ENCODE peak calls at places on chromosomes 4 and X, in six cellular contexts. Q, N, K, A, Y and T are unnamed samples.

GRCh38 chrX:130120746-130121504 is 10.6 kb upstream of the ELF4 start:
- DNase-seq in Q (peak; percentile 90), N (peak; percentile 79), K (peak; percentile 44), A (peak; percentile 82), Y (peak; percentile 52), T (peak; percentile 67)

GRCh38 chrX:21528076-21528475 is 130.1 kb downstream of the KLHL34 start:
- DNase-seq in Q (no peak), N (no peak), K (no peak), A (no peak), Y (no peak), T (no peak)

GRCh38 chr4:4585012-4585670 is 43.3 kb upstream of the STX18 start:
- DNase-seq in Q (no peak), N (peak; percentile 34), K (no peak), A (peak; percentile 33), Y (no peak), T (no peak)

GRCh38 chr4:67762091-67762490 is 7.9 kb upstream of the GNRHR start:
- DNase-seq in Q (no peak), N (peak; percentile 69), K (no peak), A (no peak), Y (no peak), T (no peak)

GRCh38 chrX:71107762-71108360 is 1.3 kb upstream of the CXorf65 start:
- DNase-seq in Q (no peak), N (peak; percentile 4), K (no peak), A (no peak), Y (no peak), T (no peak)

GRCh38 chr4:31246856-31247255 is 526.7 kb downstream of the PCDH7 start:
- DNase-seq in Q (no peak), N (peak; percentile 2), K (no peak), A (peak; percentile 59), Y (no peak), T (no peak)

GRCh38 chrX:130091976-130092522 is 18.2 kb downstream of the ELF4 start:
- DNase-seq in Q (peak; percentile 72), N (no peak), K (no peak), A (no peak), Y (no peak), T (peak; percentile 93)

GRCh38 chr4:109701566-109702399 is 1.5 kb downstream of the CASP6 start:
- DNase-seq in Q (peak; percentile 73), N (peak; percentile 13), K (no peak), A (peak; percentile 9), Y (no peak), T (peak; percentile 62)

GRCh38 chr4:134906404-134907023 is 704.9 kb upstream of the PABPC4L start:
- DNase-seq in Q (peak; percentile 67), N (peak; percentile 12), K (no peak), A (no peak), Y (no peak), T (peak; percentile 20)

DNA sequence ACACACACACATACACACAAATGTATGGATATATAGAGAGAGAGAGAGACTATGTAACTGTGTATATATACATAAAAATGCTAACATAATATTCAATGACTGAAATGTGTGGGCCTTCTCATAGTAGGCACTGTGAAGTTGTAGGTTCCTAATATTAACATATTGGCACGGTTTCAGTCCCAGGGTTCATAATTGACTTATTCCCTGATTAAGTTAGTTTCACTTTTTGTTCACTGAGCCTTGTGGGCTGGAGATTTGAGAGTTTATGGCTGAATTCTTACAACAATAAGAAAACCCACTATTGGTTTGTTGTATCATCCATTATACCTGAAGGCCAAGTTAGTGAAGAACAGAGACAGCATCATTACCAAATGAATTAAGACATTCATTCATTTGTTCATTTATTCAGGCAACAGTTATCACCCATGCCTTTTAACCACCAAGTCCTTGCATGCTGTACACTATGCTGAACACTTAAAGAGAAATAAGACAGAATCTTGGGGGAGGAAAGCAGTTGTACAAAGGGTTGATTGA is 68.6 kb downstream of the GAB1 start:
- DNase-seq in Q (no peak), N (no peak), K (no peak), A (no peak), Y (no peak), T (no peak)
- H3K4me1 ChIP-seq in Q (peaks cover 4% of the 10 kb centered on the region), N (peaks cover 17% of the 10 kb centered on the region), K (peaks cover 11% of the 10 kb centered on the region), A (no peaks in the 10 kb centered on the region), Y (peaks cover 11% of the 10 kb centered on the region), T (peaks cover 13% of the 10 kb centered on the region)

GRCh38 chr4:99893029-99893428 is 1.2 kb downstream of the LAMTOR3 start:
- DNase-seq in Q (no peak), N (no peak), K (no peak), A (no peak), Y (no peak), T (no peak)
- H3K4me3 ChIP-seq in Q (peak overlapping the region; percentile 98), N (no peak overlapping the region), K (peak overlapping the region; percentile 81), A (peak overlapping the region; percentile 94), Y (no peak overlapping the region), T (no peak overlapping the region)

DNA sequence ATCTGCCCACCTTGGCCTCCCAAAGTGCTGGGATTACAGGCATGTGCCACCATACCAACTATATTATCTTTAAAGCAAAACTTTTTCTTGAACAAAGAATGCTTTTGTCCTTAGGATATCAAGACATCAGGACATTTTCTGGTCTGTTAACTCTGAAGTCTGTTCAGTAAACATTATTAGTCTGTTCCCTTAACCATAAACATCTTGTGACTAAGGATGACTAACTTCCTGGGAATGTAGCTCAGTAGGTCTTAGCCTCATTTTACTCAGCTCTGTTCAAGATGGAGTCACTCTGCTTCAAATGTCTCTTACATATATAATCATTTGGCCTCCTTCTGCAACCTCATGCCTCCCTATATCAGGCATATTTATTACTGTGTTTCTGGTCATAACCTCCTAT is 122.9 kb downstream of the UBE2NL start:
- DNase-seq in Q (no peak), N (peak; percentile 24), K (no peak), A (peak; percentile 80), Y (no peak), T (no peak)
- H3K9me3 ChIP-seq in Q (peaks cover 12% of the 10 kb centered on the region), N (no peaks in the 10 kb centered on the region), K (peaks cover 7% of the 10 kb centered on the region), A (peaks cover 13% of the 10 kb centered on the region), Y (no peaks in the 10 kb centered on the region), T (no peaks in the 10 kb centered on the region)

DNA sequence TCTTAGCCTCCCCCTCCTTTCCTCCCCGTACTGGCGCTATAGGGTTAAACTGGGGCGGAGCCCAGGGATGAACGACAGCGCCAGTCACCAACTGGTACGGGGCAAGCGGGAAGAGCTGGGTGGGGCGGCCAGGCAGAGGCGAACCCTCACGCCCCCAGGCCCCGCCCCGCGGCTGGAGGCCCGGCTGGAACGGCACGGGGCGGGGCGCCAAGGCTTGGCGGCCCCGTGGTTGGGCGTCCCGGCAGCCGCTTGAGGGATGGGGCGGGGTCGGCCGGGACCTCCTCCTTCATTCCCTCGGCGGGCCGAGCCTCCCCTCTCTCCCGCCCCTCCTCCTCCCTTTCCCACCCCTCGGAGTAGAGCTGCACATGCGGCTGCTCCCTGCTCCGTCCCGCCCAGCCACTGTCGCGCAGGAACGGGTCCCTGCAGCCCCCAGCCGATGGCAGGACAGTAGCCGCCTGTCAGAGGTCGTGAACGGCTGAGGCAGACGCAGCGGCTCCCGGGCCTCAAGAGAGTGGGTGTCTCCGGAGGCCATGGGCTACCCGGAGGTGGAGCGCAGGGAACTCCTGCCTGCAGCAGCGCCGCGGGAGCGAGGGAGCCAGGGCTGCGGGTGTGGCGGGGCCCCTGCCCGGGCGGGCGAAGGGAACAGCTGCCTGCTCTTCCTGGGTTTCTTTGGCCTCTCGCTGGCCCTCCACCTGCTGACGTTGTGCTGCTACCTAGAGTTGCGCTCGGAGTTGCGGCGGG is at the start of gene EDA:
- DNase-seq in Q (peak; percentile 94), N (peak; percentile 94), K (peak; percentile 63), A (peak; percentile 64), Y (peak; percentile 38), T (peak; percentile 90)
- H3K4me1 ChIP-seq in Q (no peaks in the 10 kb centered on the region), N (no peaks in the 10 kb centered on the region), K (no peaks in the 10 kb centered on the region), A (no peaks in the 10 kb centered on the region), Y (no peaks in the 10 kb centered on the region), T (no peaks in the 10 kb centered on the region)